ENCODE peak calls at places on chromosome 11, in eight cellular contexts. G, F, N, W, H, T, Z and O are unnamed samples.

GRCh38 chr11:71203681-71204080 is 48.7 kb downstream of the SHANK2 start:
- DNase-seq in W (no peak), H (no peak), N (no peak), G (no peak), T (no peak), F (no peak), Z (peak; percentile 25), O (no peak)

GRCh38 chr11:69944146-69944795 is 125.1 kb upstream of the FGF3 start:
- DNase-seq in F (no peak), N (no peak), W (no peak), T (no peak), H (no peak), G (no peak), Z (peak; percentile 61), O (no peak)

GRCh38 chr11:65436412-65437032 is 13.9 kb downstream of the NEAT1 start:
- DNase-seq in F (peak; percentile 19), T (no peak), Z (peak; percentile 71), W (no peak), N (no peak), H (no peak), G (no peak), O (no peak)

GRCh38 chr11:58900479-58901420 is 38.5 kb upstream of the GLYATL1 start:
- DNase-seq in F (peak; percentile 82), N (peak; percentile 59), H (peak; percentile 35), G (peak; percentile 80), W (peak; percentile 61), Z (no peak), T (no peak), O (no peak)

GRCh38 chr11:9280655-9281301 is 15.6 kb upstream of the DENND5A start:
- DNase-seq in H (no peak), F (peak; percentile 45), T (peak; percentile 24), Z (no peak), G (no peak), W (no peak), N (no peak), O (peak; percentile 59)

GRCh38 chr11:116086426-116086825 is 582.2 kb upstream of the CADM1 start:
- DNase-seq in Z (no peak), T (no peak), H (no peak), N (no peak), W (no peak), F (peak; percentile 28), G (no peak), O (no peak)

GRCh38 chr11:64743591-64744543 is at the start of gene RASGRP2:
- DNase-seq in W (no peak), G (no peak), F (peak; percentile 84), Z (peak; percentile 96), H (peak; percentile 81), N (peak; percentile 87), T (no peak), O (no peak)

GRCh38 chr11:76654310-76654851 is 16.2 kb downstream of the LRRC32 start:
- DNase-seq in T (no peak), G (no peak), H (peak; percentile 81), W (peak; percentile 95), Z (peak; percentile 88), F (peak; percentile 54), N (no peak), O (peak; percentile 78)

GRCh38 chr11:88059326-88059725 is 115.9 kb downstream of the RAB38 start:
- DNase-seq in Z (no peak), N (no peak), W (no peak), F (no peak), T (no peak), G (no peak), H (no peak), O (no peak)

GRCh38 chr11:16111690-16112089 is 244.7 kb downstream of the SOX6 start:
- DNase-seq in T (no peak), N (no peak), Z (no peak), G (no peak), F (no peak), W (no peak), H (no peak), O (no peak)

GRCh38 chr11:69913591-69914285 is 94.5 kb upstream of the FGF3 start:
- DNase-seq in H (peak; percentile 28), Z (peak; percentile 59), W (no peak), T (no peak), F (no peak), G (no peak), N (no peak), O (no peak)

GRCh38 chr11:70747889-70748288 is 349.6 kb downstream of the CTTN start:
- DNase-seq in H (no peak), Z (no peak), T (no peak), W (no peak), N (no peak), G (no peak), F (no peak), O (no peak)

GRCh38 chr11:111388842-111389241 is 9.8 kb upstream of the POU2AF1 start:
- DNase-seq in W (no peak), T (no peak), H (no peak), G (no peak), Z (no peak), F (peak; percentile 37), N (no peak), O (no peak)

GRCh38 chr11:97943493-97943892 is 1077.3 kb upstream of the CNTN5 start:
- DNase-seq in Z (no peak), W (no peak), H (no peak), T (no peak), F (no peak), G (no peak), N (no peak), O (no peak)

GRCh38 chr11:100918551-100919500 is 210.8 kb downstream of the PGR start:
- DNase-seq in G (no peak), H (no peak), W (no peak), T (no peak), Z (no peak), N (no peak), F (peak; percentile 15), O (no peak)

GRCh38 chr11:94574193-94574961 is 7.2 kb downstream of the PIWIL4 start:
- DNase-seq in H (peak; percentile 54), F (no peak), G (no peak), T (peak; percentile 59), N (peak; percentile 16), Z (no peak), W (peak; percentile 56), O (peak; percentile 50)

GRCh38 chr11:38226684-38227083 is 1628.6 kb upstream of the RAG2 start:
- DNase-seq in G (no peak), T (no peak), H (no peak), F (no peak), Z (no peak), W (no peak), N (no peak), O (no peak)

GRCh38 chr11:64366751-64367150 is 7.8 kb downstream of the RPS6KA4 start:
- DNase-seq in Z (no peak), W (no peak), T (no peak), N (no peak), F (no peak), G (no peak), H (no peak), O (no peak)

GRCh38 chr11:101721270-101721669 is 137.5 kb upstream of the TRPC6 start:
- DNase-seq in Z (no peak), F (no peak), H (no peak), W (no peak), T (no peak), G (no peak), N (no peak), O (no peak)

GRCh38 chr11:126112547-126112946 is 49.9 kb upstream of the CDON start:
- DNase-seq in H (peak; percentile 64), W (no peak), F (no peak), N (peak; percentile 62), Z (no peak), T (no peak), G (no peak), O (no peak)
- H3K4me3 ChIP-seq in H (no peak overlapping the region), W (no peak overlapping the region), F (no peak overlapping the region), N (no peak overlapping the region), Z (no peak overlapping the region), T (no peak overlapping the region), G (no peak overlapping the region), O (no peak overlapping the region)

GRCh38 chr11:68343761-68344256 is 31.4 kb downstream of the LRP5 start:
- DNase-seq in H (no peak), F (peak; percentile 69), Z (no peak), N (no peak), G (no peak), T (no peak), W (no peak), O (no peak)
- H3K4me3 ChIP-seq in H (no peak overlapping the region), F (no peak overlapping the region), Z (no peak overlapping the region), N (no peak overlapping the region), G (no peak overlapping the region), T (no peak overlapping the region), W (no peak overlapping the region), O (no peak overlapping the region)

GRCh38 chr11:46334211-46334610 is 13.1 kb upstream of the DGKZ start:
- DNase-seq in N (no peak), H (no peak), W (no peak), F (no peak), Z (no peak), T (no peak), G (no peak), O (no peak)

GRCh38 chr11:46332093-46332567 is 15.1 kb upstream of the DGKZ start:
- DNase-seq in T (no peak), Z (no peak), H (no peak), W (no peak), F (no peak), G (no peak), N (no peak), O (no peak)

GRCh38 chr11:46331653-46331984 is 15.6 kb upstream of the DGKZ start:
- DNase-seq in H (no peak), W (no peak), T (no peak), G (no peak), N (no peak), Z (no peak), F (no peak), O (no peak)

GRCh38 chr11:46333129-46333947 is 13.9 kb upstream of the DGKZ start:
- DNase-seq in F (no peak), H (no peak), Z (no peak), G (no peak), W (no peak), N (no peak), T (no peak), O (no peak)

GRCh38 chr11:46332568-46333128 is 14.6 kb upstream of the DGKZ start:
- DNase-seq in F (no peak), N (no peak), G (no peak), W (no peak), T (no peak), Z (no peak), H (no peak), O (no peak)
- H3K4me3 ChIP-seq in F (peak overlapping the region; percentile 29), N (peak overlapping the region; percentile 62), G (no peak overlapping the region), W (peak overlapping the region; percentile 32), T (peak overlapping the region; percentile 38), Z (no peak overlapping the region), H (peak overlapping the region; percentile 5), O (peak overlapping the region; percentile 38)

GRCh38 chr11:114162719-114163123 is 103.2 kb downstream of the ZBTB16 start:
- DNase-seq in N (peak; percentile 85), F (peak; percentile 92), T (peak; percentile 72), W (peak; percentile 88), H (peak; percentile 91), G (no peak), Z (peak; percentile 92), O (peak; percentile 100)

GRCh38 chr11:114163830-114164401 is 104.4 kb downstream of the ZBTB16 start:
- DNase-seq in N (no peak), W (no peak), T (no peak), F (peak; percentile 52), G (no peak), Z (no peak), H (no peak), O (peak; percentile 71)

GRCh38 chr11:114164546-114164945 is 105.0 kb downstream of the ZBTB16 start:
- DNase-seq in Z (peak; percentile 43), W (no peak), H (no peak), G (no peak), N (no peak), T (no peak), F (no peak), O (no peak)

GRCh38 chr11:114161486-114162250 is 102.2 kb downstream of the ZBTB16 start:
- DNase-seq in Z (no peak), H (no peak), F (no peak), G (no peak), T (no peak), W (no peak), N (no peak), O (no peak)

GRCh38 chr11:114163231-114163631 is 103.7 kb downstream of the ZBTB16 start:
- DNase-seq in H (no peak), N (no peak), T (no peak), G (no peak), Z (peak; percentile 70), F (no peak), W (no peak), O (no peak)
- H3K4me3 ChIP-seq in H (peak overlapping the region; percentile 15), N (peak overlapping the region; percentile 62), T (no peak overlapping the region), G (no peak overlapping the region), Z (no peak overlapping the region), F (no peak overlapping the region), W (peak overlapping the region; percentile 23), O (peak overlapping the region; percentile 2)